ENCODE peak calls at places on chromosome 1, in five cellular contexts. O is NCI-H69; E is stimulated activated CD4-positive, alpha-beta T cell treated with anti-CD3 and anti-CD28 coated beads, Interleukin-1b, Interleukin-23, amount 100 ng/mL, for 1 hour; W is colonic mucosa; D is pancreas. J is an unnamed sample.

GRCh38 chr1:15154480-15155036 is 1.0 kb downstream of the TMEM51 start:
- DNase-seq in W (peak), E (no peak), O (no peak), D (peak), J (no peak)

GRCh38 chr1:53999920-54000319 is 18.1 kb downstream of the LDLRAD1 start:
- DNase-seq in D (no peak), W (no peak), E (no peak), O (no peak), J (no peak)

GRCh38 chr1:245156041-245156735 is 1.4 kb downstream of the KIF26B start:
- DNase-seq in D (peak), O (peak), E (peak), W (peak), J (peak)

GRCh38 chr1:41357451-41358151 is 3.6 kb upstream of the FOXO6 start:
- DNase-seq in D (no peak), W (no peak), E (no peak), O (peak), J (no peak)

GRCh38 chr1:180563013-180563827 is 4.5 kb downstream of the OVAAL start:
- DNase-seq in D (no peak), E (no peak), W (no peak), O (peak), J (no peak)

GRCh38 chr1:234845097-234845660 is 235.2 kb upstream of the IRF2BP2 start:
- DNase-seq in E (no peak), O (no peak), W (no peak), D (no peak), J (no peak)

GRCh38 chr1:67708606-67709005 is 23.6 kb downstream of the GADD45A start:
- DNase-seq in W (peak), D (no peak), E (no peak), O (peak), J (no peak)

GRCh38 chr1:1001631-1002300 is 1.9 kb upstream of the HES4 start:
- DNase-seq in O (peak), W (peak), E (peak), D (peak), J (peak)

GRCh38 chr1:99371413-99371812 is 107.1 kb downstream of the PLPPR4 start:
- DNase-seq in W (no peak), D (no peak), O (no peak), E (no peak), J (no peak)